ENCODE peak calls at places on chromosomes 5 and 9, in six cellular contexts. Y is AG08395, B is epithelial cell of esophagus, W is BJ, D is WERI-Rb-1, G is uterus. P is an unnamed sample.
A peak's percentile ranks its signal among the peaks of the same experiment; 100 is the strongest.

GRCh38 chr5:160011471-160011870 is 2.5 kb downstream of the TTC1 start:
- DNase-seq in B (peak; percentile 44), Y (no peak), G (no peak), W (no peak), D (no peak), P (no peak)

GRCh38 chr9:121185178-121185745 is 16.4 kb downstream of the RAB14 start:
- DNase-seq in Y (no peak), B (no peak), D (no peak), W (no peak), G (no peak), P (no peak)

GRCh38 chr5:82386576-82386975 is 108.4 kb upstream of the RPS23 start:
- DNase-seq in W (no peak), B (no peak), D (no peak), G (no peak), Y (no peak), P (no peak)

GRCh38 chr5:179421156-179421895 is 76.1 kb upstream of the ADAMTS2 start:
- DNase-seq in D (no peak), Y (no peak), B (no peak), G (no peak), W (no peak), P (no peak)

GRCh38 chr9:125296843-125297372 is 35.3 kb downstream of the GAPVD1 start:
- DNase-seq in B (no peak), W (no peak), G (no peak), D (no peak), Y (no peak), P (no peak)

GRCh38 chr5:42889311-42889933 is 77.7 kb upstream of the SELENOP start:
- DNase-seq in W (peak; percentile 11), D (peak; percentile 51), Y (peak; percentile 79), G (peak; percentile 75), B (peak; percentile 80), P (peak; percentile 42)

GRCh38 chr5:88952996-88953643 is 70.1 kb upstream of the MEF2C start:
- DNase-seq in D (no peak), B (no peak), G (no peak), Y (no peak), W (no peak), P (no peak)

GRCh38 chr5:9851458-9851857 is 221.3 kb upstream of the TAS2R1 start:
- DNase-seq in B (peak; percentile 43), W (peak; percentile 89), G (no peak), Y (peak; percentile 98), D (peak; percentile 64), P (no peak)

GRCh38 chr5:132479073-132479811 is 11.3 kb downstream of the IRF1 start:
- DNase-seq in Y (no peak), W (no peak), B (peak; percentile 34), G (no peak), D (no peak), P (no peak)

GRCh38 chr9:14314424-14314928 is 535 bp upstream of the NFIB start:
- DNase-seq in B (peak; percentile 96), D (peak; percentile 33), G (peak; percentile 77), W (no peak), Y (peak; percentile 35), P (no peak)

GRCh38 chr5:53545744-53546143 is 14.7 kb upstream of the NDUFS4 start:
- DNase-seq in B (no peak), Y (no peak), G (no peak), W (no peak), D (no peak), P (no peak)

GRCh38 chr9:107755267-107755666 is 265.7 kb upstream of the KLF4 start:
- DNase-seq in B (peak; percentile 73), W (no peak), Y (peak; percentile 49), D (no peak), G (no peak), P (no peak)

GRCh38 chr9:133683494-133684460 is 47.6 kb downstream of the DBH start:
- DNase-seq in D (no peak), G (peak; percentile 38), W (no peak), B (no peak), Y (peak; percentile 36), P (peak; percentile 25)

GRCh38 chr5:76688836-76689235 is 27.1 kb upstream of the F2R start:
- DNase-seq in B (no peak), Y (no peak), G (no peak), D (no peak), W (no peak), P (no peak)

GRCh38 chr9:135926402-135927194 is 19.3 kb upstream of the CAMSAP1 start:
- DNase-seq in Y (peak; percentile 96), W (peak; percentile 49), B (peak; percentile 91), D (no peak), G (no peak), P (peak; percentile 40)

GRCh38 chr5:172860520-172861443 is 26.7 kb downstream of the ERGIC1 start:
- DNase-seq in B (peak; percentile 50), G (peak; percentile 86), Y (peak; percentile 82), W (no peak), D (no peak), P (no peak)

GRCh38 chr5:116576043-116576713 is 1.6 kb upstream of the SEMA6A start:
- DNase-seq in W (no peak), B (peak; percentile 77), D (peak; percentile 85), Y (peak; percentile 70), G (peak; percentile 56), P (no peak)

P was measured in activated gamma-delta T cell treated with anti-CD3 and anti-CD28 coated beads, Interleukin-2, amount 50 U/mL, for 16 hours.